ENCODE peak calls at places on chromosomes 13 and 19, in four cellular contexts. T is effector memory CD4-positive, alpha-beta T cell; K is psoas muscle; L is BE2C. A is an unnamed sample.

GRCh38 chr13:52809310-52809769 is 39.1 kb downstream of the PCDH8 start:
- DNase-seq in T (no peak), K (peak; percentile 24), L (peak; percentile 89), A (peak; percentile 91)

GRCh38 chr13:111420113-111420876 is 99.9 kb downstream of the TEX29 start:
- DNase-seq in T (no peak), K (no peak), L (no peak), A (no peak)

GRCh38 chr13:72960541-72960940 is 98.3 kb upstream of the KLF5 start:
- DNase-seq in T (no peak), K (no peak), L (no peak), A (no peak)

GRCh38 chr19:47826800-47827199 is 5.1 kb downstream of the CRX start:
- DNase-seq in T (no peak), K (no peak), L (no peak), A (peak; percentile 67)

GRCh38 chr19:5396963-5397362 is 56.4 kb upstream of the PTPRS start:
- DNase-seq in T (no peak), K (no peak), L (no peak), A (no peak)

GRCh38 chr13:97028441-97029299 is 34.4 kb upstream of the OXGR1 start:
- DNase-seq in T (peak; percentile 9), K (peak; percentile 48), L (peak; percentile 66), A (peak; percentile 42)

GRCh38 chr13:28313579-28313978 is 175.2 kb downstream of the PAN3 start:
- DNase-seq in T (no peak), K (no peak), L (peak; percentile 22), A (no peak)

GRCh38 chr13:49023441-49023840 is 47.7 kb downstream of the FNDC3A start:
- DNase-seq in T (no peak), K (no peak), L (no peak), A (no peak)

GRCh38 chr13:102317593-102317992 is 84.3 kb downstream of the FGF14 start:
- DNase-seq in T (no peak), K (peak; percentile 87), L (peak; percentile 21), A (no peak)

GRCh38 chr19:1104452-1105216 is 840 bp downstream of the GPX4 start:
- DNase-seq in T (peak; percentile 68), K (peak; percentile 83), L (peak; percentile 81), A (peak; percentile 66)

GRCh38 chr19:1107655-1108261 is 4.0 kb downstream of the GPX4 start:
- DNase-seq in T (no peak), K (no peak), L (no peak), A (no peak)

GRCh38 chr19:1106841-1107654 is 3.3 kb downstream of the GPX4 start:
- DNase-seq in T (no peak), K (no peak), L (no peak), A (no peak)

GRCh38 chr19:1105217-1105872 is 1.6 kb downstream of the GPX4 start:
- DNase-seq in T (no peak), K (no peak), L (no peak), A (no peak)

DNA sequence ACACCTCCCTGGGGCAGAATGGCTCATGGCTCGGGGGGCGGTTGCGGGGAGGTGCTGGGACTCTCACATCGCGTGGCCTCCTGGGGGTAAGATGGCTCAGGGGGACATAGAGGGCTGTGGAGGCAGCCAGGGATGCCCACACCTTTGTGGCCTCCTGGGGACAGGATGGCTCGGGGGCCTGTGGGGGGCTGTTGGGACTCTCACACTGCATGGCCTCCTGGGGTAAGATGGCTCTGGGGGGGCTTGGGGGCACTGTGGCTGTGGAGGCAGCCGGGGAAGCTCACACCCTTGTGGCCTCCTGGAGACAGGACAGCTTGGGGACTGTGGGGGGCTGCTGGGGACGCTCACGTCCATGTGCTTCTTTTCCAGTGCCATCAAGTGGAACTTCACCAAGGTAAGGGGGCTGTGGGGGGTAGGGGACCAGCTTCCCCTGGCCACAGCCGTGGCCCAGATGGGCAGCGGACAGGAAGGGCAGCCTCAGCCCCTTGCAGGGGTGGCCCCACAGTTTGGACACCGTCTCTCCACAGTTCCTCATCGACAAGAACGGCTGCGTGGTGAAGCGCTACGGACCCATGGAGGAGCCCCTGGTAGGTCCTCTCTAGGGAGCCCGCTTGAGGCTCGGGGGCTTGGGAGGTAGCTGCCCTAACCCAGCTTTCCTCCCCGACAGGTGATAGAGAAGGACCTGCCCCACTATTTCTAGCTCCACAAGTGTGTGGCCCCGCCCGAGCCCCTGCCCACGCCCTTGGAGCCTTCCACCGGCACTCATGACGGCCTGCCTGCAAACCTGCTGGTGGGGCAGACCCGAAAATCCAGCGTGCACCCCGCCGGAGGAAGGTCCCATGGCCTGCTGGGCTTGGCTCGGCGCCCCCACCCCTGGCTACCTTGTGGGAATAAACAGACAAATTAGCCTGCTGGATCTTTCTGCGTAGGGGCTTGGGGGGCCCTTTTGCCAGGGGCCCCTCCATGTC is 2.4 kb downstream of the GPX4 start:
- DNase-seq in T (no peak), K (no peak), L (no peak), A (no peak)
- H3K4me3 ChIP-seq in T (no peak overlapping the region), K (peak overlapping the region; percentile 88), L (no peak overlapping the region), A (no peak overlapping the region)

GRCh38 chr13:23671902-23672301 is 101.7 kb downstream of the TNFRSF19 start:
- DNase-seq in T (no peak), K (no peak), L (no peak), A (peak; percentile 42)
- H3K4me3 ChIP-seq in T (no peak overlapping the region), K (no peak overlapping the region), L (no peak overlapping the region), A (no peak overlapping the region)

GRCh38 chr19:46660008-46660517 is 919 bp downstream of the DACT3 start:
- DNase-seq in T (no peak), K (no peak), L (peak; percentile 36), A (peak; percentile 48)
- H3K4me3 ChIP-seq in T (peak overlapping the region; percentile 52), K (peak overlapping the region; percentile 70), L (peak overlapping the region; percentile 66), A (peak overlapping the region; percentile 59)

GRCh38 chr19:4389511-4390016 is 10.8 kb downstream of the SH3GL1 start:
- DNase-seq in T (no peak), K (peak; percentile 33), L (no peak), A (no peak)

GRCh38 chr19:4390017-4390861 is 10.1 kb downstream of the SH3GL1 start:
- DNase-seq in T (no peak), K (peak; percentile 53), L (no peak), A (peak; percentile 22)

GRCh38 chr19:4389064-4389375 is 11.3 kb downstream of the SH3GL1 start:
- DNase-seq in T (no peak), K (no peak), L (no peak), A (no peak)

GRCh38 chr19:4391701-4392543 is 8.4 kb downstream of the SH3GL1 start:
- DNase-seq in T (no peak), K (peak; percentile 67), L (no peak), A (peak; percentile 85)

GRCh38 chr19:4390862-4391693 is 9.3 kb downstream of the SH3GL1 start:
- DNase-seq in T (no peak), K (peak; percentile 16), L (no peak), A (peak; percentile 23)
- H3K4me3 ChIP-seq in T (no peak overlapping the region), K (peak overlapping the region; percentile 35), L (no peak overlapping the region), A (no peak overlapping the region)

GRCh38 chr19:13880059-13880672 is 3.2 kb downstream of the NANOS3 start:
- DNase-seq in T (peak; percentile 96), K (peak; percentile 99), L (peak; percentile 98), A (peak; percentile 98)
- H3K4me3 ChIP-seq in T (peak overlapping the region; percentile 41), K (peak overlapping the region; percentile 53), L (peak overlapping the region; percentile 49), A (peak overlapping the region; percentile 7)

GRCh38 chr13:112619730-112620639 is 32.0 kb upstream of the TUBGCP3 start:
- DNase-seq in T (no peak), K (no peak), L (peak; percentile 78), A (peak; percentile 83)
- H3K4me3 ChIP-seq in T (no peak overlapping the region), K (no peak overlapping the region), L (peak overlapping the region; percentile 58), A (peak overlapping the region; percentile 38)

GRCh38 chr13:43368003-43368402 is 344.6 kb downstream of the DNAJC15 start:
- DNase-seq in T (no peak), K (no peak), L (no peak), A (peak; percentile 25)
- H3K4me3 ChIP-seq in T (peak overlapping the region; percentile 49), K (peak overlapping the region; percentile 33), L (no peak overlapping the region), A (no peak overlapping the region)

GRCh38 chr19:35114656-35115537 is 726 bp upstream of the FXYD3 start:
- DNase-seq in T (peak; percentile 40), K (peak; percentile 67), L (peak; percentile 74), A (peak; percentile 81)
- H3K4me3 ChIP-seq in T (no peak overlapping the region), K (peak overlapping the region; percentile 63), L (peak overlapping the region; percentile 1), A (no peak overlapping the region)